ENCODE peak calls at places on chromosomes 11 and 22, in seven cellular contexts. Z is ovary, B is MM.1S, J is AG09309, A is colonic mucosa, T is PC-3, F is neural crest cell. V is an unnamed sample.

GRCh38 chr11:20155683-20156279 is 4.5 kb downstream of the DBX1 start:
- DNase-seq in Z (no peak), B (no peak), J (no peak), A (no peak), T (no peak), F (no peak), V (no peak)

GRCh38 chr11:284081-285020 is 4.6 kb upstream of the PGGHG start:
- DNase-seq in Z (peak), B (no peak), J (no peak), A (no peak), T (no peak), F (no peak), V (no peak)

GRCh38 chr11:57597461-57597892 is at the start of gene SERPING1:
- DNase-seq in Z (peak), B (no peak), J (no peak), A (peak), T (no peak), F (peak), V (no peak)

GRCh38 chr22:47014946-47015345 is 252.5 kb downstream of the TBC1D22A start:
- DNase-seq in Z (no peak), B (no peak), J (no peak), A (no peak), T (no peak), F (no peak), V (no peak)

GRCh38 chr11:43992834-43993637 is 50.6 kb downstream of the C11orf96 start:
- DNase-seq in Z (peak), B (peak), J (no peak), A (no peak), T (no peak), F (no peak), V (no peak)

GRCh38 chr11:86938900-86939880 is 16.0 kb downstream of the FZD4 start:
- DNase-seq in Z (no peak), B (peak), J (no peak), A (no peak), T (peak), F (no peak), V (peak)

GRCh38 chr11:19800162-19800561 is 87.5 kb downstream of the NAV2 start:
- DNase-seq in Z (no peak), B (no peak), J (no peak), A (no peak), T (no peak), F (no peak), V (no peak)

GRCh38 chr22:35451602-35452001 is 51.7 kb downstream of the MCM5 start:
- DNase-seq in Z (no peak), B (no peak), J (no peak), A (no peak), T (no peak), F (no peak), V (no peak)

GRCh38 chr22:40654522-40655167 is 18.1 kb upstream of the MRTFA start:
- DNase-seq in Z (no peak), B (no peak), J (peak), A (no peak), T (peak), F (no peak), V (no peak)

GRCh38 chr11:70505761-70506657 is 107.7 kb downstream of the CTTN start:
- DNase-seq in Z (no peak), B (no peak), J (no peak), A (no peak), T (no peak), F (no peak), V (no peak)

GRCh38 chr22:22037229-22037628 is 54.6 kb upstream of the TOP3B start:
- DNase-seq in Z (no peak), B (peak), J (no peak), A (no peak), T (no peak), F (no peak), V (peak)

GRCh38 chr11:76736773-76737495 is 46.2 kb upstream of the TSKU start:
- DNase-seq in Z (no peak), B (no peak), J (no peak), A (no peak), T (no peak), F (no peak), V (no peak)

GRCh38 chr11:18013790-18014507 is 1.1 kb upstream of the SERGEF start:
- DNase-seq in Z (peak), B (no peak), J (no peak), A (peak), T (no peak), F (peak), V (no peak)

GRCh38 chr11:112884012-112884767 is 77.0 kb upstream of the NCAM1 start:
- DNase-seq in Z (no peak), B (no peak), J (no peak), A (no peak), T (no peak), F (no peak), V (no peak)

GRCh38 chr11:63404536-63404935 is 35.0 kb downstream of the SLC22A9 start:
- DNase-seq in Z (no peak), B (no peak), J (no peak), A (no peak), T (no peak), F (no peak), V (no peak)

GRCh38 chr11:102110761-102111010 is 439 bp downstream of the YAP1 start:
- DNase-seq in Z (no peak), B (no peak), J (no peak), A (no peak), T (no peak), F (no peak), V (no peak)

DNA sequence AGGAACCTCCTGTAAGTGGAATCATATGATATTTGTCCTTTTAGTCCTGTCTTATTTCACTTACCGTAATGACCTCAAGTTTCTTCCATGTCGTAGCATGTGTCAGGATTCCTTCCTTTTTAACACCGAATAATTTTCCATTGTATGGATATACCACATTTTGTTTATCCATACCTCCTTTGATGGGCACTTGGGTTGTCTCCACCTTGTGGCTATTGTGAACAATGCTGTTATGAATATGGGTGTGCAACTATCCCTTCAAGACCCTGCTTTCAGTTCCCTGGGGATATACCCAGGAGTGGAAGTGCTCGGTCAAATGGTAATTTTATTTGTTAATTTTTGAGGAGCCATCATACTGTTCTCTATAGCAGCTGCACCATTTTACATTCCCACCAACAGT is 244.9 kb upstream of the BLID start:
- DNase-seq in Z (no peak), B (no peak), J (no peak), A (no peak), T (peak), F (no peak), V (no peak)
- TF ChIP-seq CTCF in Z (no peak), B (peak), J (no peak), A (no peak), T (peak), F (peak), V (no peak)

DNA sequence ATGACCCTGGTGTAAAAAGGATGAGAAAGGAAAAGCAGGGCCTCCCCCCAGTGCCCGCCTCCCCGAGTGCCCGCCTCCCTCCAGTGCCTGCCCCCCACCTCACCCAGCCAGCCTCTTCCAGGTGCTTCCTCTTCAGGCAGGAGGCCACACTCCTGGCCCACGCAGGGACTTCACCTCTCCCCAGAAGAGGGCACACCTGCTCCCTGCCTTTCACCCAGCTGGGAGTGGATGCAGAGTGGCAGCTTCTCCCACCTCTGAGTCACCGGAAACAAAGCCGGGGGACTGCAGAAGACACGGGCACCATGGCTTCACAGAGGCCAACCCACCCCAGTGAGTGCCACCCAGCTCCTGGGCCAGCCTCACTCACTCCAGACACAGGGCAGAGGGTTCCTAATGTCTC is 16.1 kb downstream of the CPT1A start:
- DNase-seq in Z (no peak), B (peak), J (no peak), A (peak), T (peak), F (no peak), V (no peak)
- TF ChIP-seq CTCF in Z (no peak), B (peak), J (peak), A (no peak), T (peak), F (no peak), V (peak)

GRCh38 chr11:60589611-60590010 is 74.4 kb downstream of the MS4A13 start:
- DNase-seq in Z (no peak), B (no peak), J (no peak), A (no peak), T (peak), F (no peak), V (no peak)
- TF ChIP-seq CTCF in Z (no peak), B (no peak), J (no peak), A (no peak), T (peak), F (peak), V (no peak)

DNA sequence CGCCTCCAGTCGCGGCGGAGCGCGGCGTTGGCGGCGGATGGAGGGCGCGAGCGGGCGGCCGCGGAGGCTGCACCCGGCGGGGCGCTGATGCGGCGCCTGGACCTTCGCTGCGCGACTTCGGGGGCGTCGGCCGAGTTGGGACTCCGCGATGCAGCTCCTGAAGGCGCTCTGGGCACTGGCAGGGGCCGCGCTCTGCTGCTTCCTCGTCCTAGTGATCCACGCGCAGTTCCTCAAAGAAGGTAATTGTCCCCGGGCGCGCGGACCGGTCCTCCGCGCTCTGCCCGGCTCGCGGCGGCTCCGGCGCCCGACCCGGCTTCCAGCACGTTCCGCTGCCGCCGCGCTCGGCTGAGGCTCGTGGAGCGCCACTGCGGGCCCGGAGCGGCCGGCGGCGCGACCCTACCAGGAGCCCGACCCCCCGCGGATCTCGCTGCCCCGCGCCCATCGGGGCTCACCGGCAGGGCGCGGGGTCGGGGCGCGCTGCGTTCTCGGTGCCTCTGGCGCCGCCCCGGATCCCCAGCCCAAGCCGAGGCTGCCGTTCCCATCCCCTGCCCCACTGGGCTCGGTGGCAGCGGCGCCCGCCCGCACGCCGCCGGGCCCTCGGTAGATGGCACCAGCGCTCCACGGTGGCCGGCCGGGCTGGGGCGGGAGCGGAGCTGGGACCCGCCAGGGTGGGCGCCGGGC is 1251.2 kb downstream of the BRD1 start:
- DNase-seq in Z (peak), B (no peak), J (no peak), A (no peak), T (no peak), F (peak), V (no peak)
- TF ChIP-seq CTCF in Z (peak), B (no peak), J (peak), A (no peak), T (peak), F (peak), V (no peak)

V was measured in GM10248.